ENCODE peak calls at places on chromosomes 12 and 14, in six cellular contexts. One of them, this sample, is unnamed.

GRCh38 chr12:33547084-33547483 is 107.5 kb upstream of the SYT10 start:
- DNase-seq in fibroblast of mammary gland: no peak
- DNase-seq in kidney epithelial cell: no peak
- DNase-seq in MM.1S: no peak
- DNase-seq in A549: no peak
- DNase-seq in AG10803: no peak
- DNase-seq in this sample: no peak

GRCh38 chr14:70660967-70661871 is 19.5 kb downstream of the TTC9 start:
- DNase-seq in AG10803: no peak
- DNase-seq in kidney epithelial cell: no peak
- DNase-seq in fibroblast of mammary gland: no peak
- DNase-seq in A549: no peak
- DNase-seq in MM.1S: no peak
- DNase-seq in this sample: no peak

GRCh38 chr12:76471579-76471978 is 88.0 kb downstream of the OSBPL8 start:
- DNase-seq in A549: no peak
- DNase-seq in kidney epithelial cell: no peak
- DNase-seq in fibroblast of mammary gland: no peak
- DNase-seq in AG10803: no peak
- DNase-seq in MM.1S: no peak
- DNase-seq in this sample: no peak

GRCh38 chr12:94220804-94221203 is 72.4 kb downstream of the PLXNC1 start:
- DNase-seq in A549: no peak
- DNase-seq in kidney epithelial cell: no peak
- DNase-seq in AG10803: no peak
- DNase-seq in fibroblast of mammary gland: no peak
- DNase-seq in MM.1S: no peak
- DNase-seq in this sample: no peak

GRCh38 chr14:90060965-90061848 is 587 bp upstream of the KCNK13 start:
- DNase-seq in fibroblast of mammary gland: no peak
- DNase-seq in MM.1S: no peak
- DNase-seq in A549: no peak
- DNase-seq in AG10803: no peak
- DNase-seq in kidney epithelial cell: no peak
- DNase-seq in this sample: no peak

GRCh38 chr12:116599285-116600122 is 40.3 kb downstream of the MAP1LC3B2 start:
- DNase-seq in fibroblast of mammary gland: peak; percentile 89
- DNase-seq in MM.1S: peak; percentile 34
- DNase-seq in kidney epithelial cell: no peak
- DNase-seq in AG10803: peak; percentile 72
- DNase-seq in A549: peak; percentile 79
- DNase-seq in this sample: peak; percentile 68

GRCh38 chr14:59254911-59255545 is 66.6 kb downstream of the DAAM1 start:
- DNase-seq in A549: no peak
- DNase-seq in MM.1S: no peak
- DNase-seq in AG10803: peak; percentile 80
- DNase-seq in kidney epithelial cell: no peak
- DNase-seq in fibroblast of mammary gland: peak; percentile 50
- DNase-seq in this sample: no peak

GRCh38 chr14:31232081-31232480 is 24.5 kb upstream of the HECTD1 start:
- DNase-seq in A549: no peak
- DNase-seq in fibroblast of mammary gland: no peak
- DNase-seq in MM.1S: no peak
- DNase-seq in AG10803: no peak
- DNase-seq in kidney epithelial cell: no peak
- DNase-seq in this sample: no peak

GRCh38 chr14:22407033-22407432 is 182.0 kb downstream of the DAD1 start:
- DNase-seq in fibroblast of mammary gland: no peak
- DNase-seq in A549: no peak
- DNase-seq in MM.1S: no peak
- DNase-seq in AG10803: no peak
- DNase-seq in kidney epithelial cell: no peak
- DNase-seq in this sample: no peak

GRCh38 chr14:24052656-24053547 is 1.1 kb downstream of the CARMIL3 start:
- DNase-seq in MM.1S: no peak
- DNase-seq in A549: no peak
- DNase-seq in kidney epithelial cell: no peak
- DNase-seq in fibroblast of mammary gland: peak; percentile 7
- DNase-seq in AG10803: no peak
- DNase-seq in this sample: no peak

GRCh38 chr14:99786423-99787051 is 6.7 kb upstream of the EML1 start:
- DNase-seq in AG10803: no peak
- DNase-seq in MM.1S: no peak
- DNase-seq in A549: no peak
- DNase-seq in fibroblast of mammary gland: no peak
- DNase-seq in kidney epithelial cell: no peak
- DNase-seq in this sample: no peak

GRCh38 chr14:32940711-32941667 is 2.3 kb downstream of the NPAS3 start:
- DNase-seq in MM.1S: no peak
- DNase-seq in AG10803: no peak
- DNase-seq in A549: no peak
- DNase-seq in kidney epithelial cell: no peak
- DNase-seq in fibroblast of mammary gland: no peak
- DNase-seq in this sample: no peak

GRCh38 chr14:55430024-55430690 is 10.3 kb downstream of the TBPL2 start:
- DNase-seq in MM.1S: peak; percentile 91
- DNase-seq in kidney epithelial cell: peak; percentile 45
- DNase-seq in fibroblast of mammary gland: peak; percentile 87
- DNase-seq in AG10803: peak; percentile 82
- DNase-seq in A549: peak; percentile 79
- DNase-seq in this sample: no peak

GRCh38 chr14:32744811-32745445 is 193.8 kb upstream of the NPAS3 start:
- DNase-seq in A549: no peak
- DNase-seq in kidney epithelial cell: no peak
- DNase-seq in MM.1S: no peak
- DNase-seq in AG10803: no peak
- DNase-seq in fibroblast of mammary gland: no peak
- DNase-seq in this sample: no peak

GRCh38 chr12:114693532-114693931 is 9.6 kb upstream of the TBX3 start:
- DNase-seq in MM.1S: no peak
- DNase-seq in A549: no peak
- DNase-seq in fibroblast of mammary gland: no peak
- DNase-seq in AG10803: no peak
- DNase-seq in kidney epithelial cell: no peak
- DNase-seq in this sample: no peak

GRCh38 chr14:80698974-80699373 is 242.6 kb downstream of the CEP128 start:
- DNase-seq in MM.1S: no peak
- DNase-seq in AG10803: no peak
- DNase-seq in kidney epithelial cell: no peak
- DNase-seq in A549: no peak
- DNase-seq in fibroblast of mammary gland: no peak
- DNase-seq in this sample: no peak

GRCh38 chr12:103851127-103851526 is 10.1 kb upstream of the NT5DC3 start:
- DNase-seq in fibroblast of mammary gland: no peak
- DNase-seq in A549: no peak
- DNase-seq in MM.1S: no peak
- DNase-seq in kidney epithelial cell: no peak
- DNase-seq in AG10803: no peak
- DNase-seq in this sample: no peak

GRCh38 chr12:108560321-108560721 is 652 bp downstream of the SART3 start:
- DNase-seq in MM.1S: no peak
- DNase-seq in AG10803: peak; percentile 82
- DNase-seq in kidney epithelial cell: no peak
- DNase-seq in A549: no peak
- DNase-seq in fibroblast of mammary gland: peak; percentile 66
- DNase-seq in this sample: no peak

GRCh38 chr12:124762791-124763593 is 100.7 kb downstream of the SCARB1 start:
- DNase-seq in fibroblast of mammary gland: no peak
- DNase-seq in kidney epithelial cell: no peak
- DNase-seq in A549: no peak
- DNase-seq in AG10803: peak; percentile 39
- DNase-seq in MM.1S: no peak
- DNase-seq in this sample: no peak

GRCh38 chr12:87253157-87253556 is 776.0 kb downstream of the C12orf50 start:
- DNase-seq in fibroblast of mammary gland: peak; percentile 11
- DNase-seq in A549: peak; percentile 18
- DNase-seq in AG10803: no peak
- DNase-seq in kidney epithelial cell: no peak
- DNase-seq in MM.1S: peak; percentile 22
- DNase-seq in this sample: no peak

DNA sequence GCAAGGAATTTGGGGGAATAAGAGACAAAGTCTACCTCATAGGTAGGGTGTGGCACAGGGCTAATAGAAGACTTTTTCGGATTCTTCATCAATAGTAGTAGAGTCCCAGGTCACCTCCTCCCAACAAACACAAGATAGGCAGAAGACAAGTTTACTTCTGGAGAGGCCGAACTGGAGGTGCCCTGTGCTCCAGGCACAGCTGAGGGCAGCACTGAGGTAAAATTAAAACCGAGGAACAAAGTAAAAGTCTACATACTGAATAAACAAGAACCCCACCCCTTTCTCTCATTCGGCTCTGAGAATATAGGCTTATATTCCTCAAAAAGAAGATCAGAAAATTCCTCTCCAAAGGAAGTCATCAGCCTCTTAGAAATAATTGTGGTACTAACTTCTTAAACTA is 161.6 kb downstream of the SEC23A start:
- DNase-seq in kidney epithelial cell: no peak
- DNase-seq in A549: peak; percentile 7
- DNase-seq in fibroblast of mammary gland: no peak
- DNase-seq in MM.1S: no peak
- DNase-seq in AG10803: no peak
- DNase-seq in this sample: no peak
- TF ChIP-seq CTCF in kidney epithelial cell: no peak
- TF ChIP-seq CTCF in A549: no peak
- TF ChIP-seq CTCF in fibroblast of mammary gland: no peak
- TF ChIP-seq CTCF in MM.1S: no peak
- TF ChIP-seq CTCF in AG10803: peak; percentile 5
- TF ChIP-seq CTCF in this sample: no peak

GRCh38 chr12:19574606-19575005 is 135.3 kb downstream of the AEBP2 start:
- DNase-seq in kidney epithelial cell: no peak
- DNase-seq in AG10803: no peak
- DNase-seq in fibroblast of mammary gland: no peak
- DNase-seq in A549: peak; percentile 27
- DNase-seq in MM.1S: no peak
- DNase-seq in this sample: no peak
- TF ChIP-seq CTCF in kidney epithelial cell: no peak
- TF ChIP-seq CTCF in AG10803: peak; percentile 8
- TF ChIP-seq CTCF in fibroblast of mammary gland: peak; percentile 9
- TF ChIP-seq CTCF in A549: no peak
- TF ChIP-seq CTCF in MM.1S: no peak
- TF ChIP-seq CTCF in this sample: no peak

DNA sequence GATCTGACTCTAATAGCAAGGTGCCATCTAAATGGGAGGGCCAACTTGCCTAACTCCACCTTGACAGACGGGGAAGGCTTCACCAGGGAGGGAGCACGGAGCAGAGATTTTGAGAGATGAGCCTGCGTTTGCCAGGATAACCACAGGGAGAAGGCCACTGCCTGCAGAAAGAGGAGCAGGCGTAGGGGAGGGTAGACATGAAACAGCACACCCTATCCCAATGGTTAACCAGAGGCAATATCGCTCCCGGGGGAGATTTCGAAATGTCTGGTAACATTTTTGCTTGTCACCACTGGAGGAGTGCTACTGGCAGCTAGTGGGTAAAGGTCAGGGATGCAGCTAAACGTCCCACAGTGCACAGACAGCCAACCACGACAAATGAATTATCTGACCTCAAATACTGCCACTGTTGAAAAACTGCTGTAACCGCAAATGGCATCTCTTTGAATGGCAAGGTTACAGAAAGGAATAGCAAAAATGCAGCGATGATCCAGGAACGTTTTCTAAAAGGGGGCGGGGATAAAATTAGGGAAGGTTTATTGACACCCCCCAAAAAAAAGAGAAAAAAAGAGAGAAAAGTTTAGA is 126.0 kb upstream of the ATF7IP start:
- DNase-seq in MM.1S: peak; percentile 74
- DNase-seq in fibroblast of mammary gland: peak; percentile 60
- DNase-seq in A549: peak; percentile 47
- DNase-seq in kidney epithelial cell: no peak
- DNase-seq in AG10803: peak; percentile 71
- DNase-seq in this sample: no peak
- TF ChIP-seq CTCF in MM.1S: peak; percentile 43
- TF ChIP-seq CTCF in fibroblast of mammary gland: peak; percentile 2
- TF ChIP-seq CTCF in A549: no peak
- TF ChIP-seq CTCF in kidney epithelial cell: no peak
- TF ChIP-seq CTCF in AG10803: peak; percentile 33
- TF ChIP-seq CTCF in this sample: no peak

DNA sequence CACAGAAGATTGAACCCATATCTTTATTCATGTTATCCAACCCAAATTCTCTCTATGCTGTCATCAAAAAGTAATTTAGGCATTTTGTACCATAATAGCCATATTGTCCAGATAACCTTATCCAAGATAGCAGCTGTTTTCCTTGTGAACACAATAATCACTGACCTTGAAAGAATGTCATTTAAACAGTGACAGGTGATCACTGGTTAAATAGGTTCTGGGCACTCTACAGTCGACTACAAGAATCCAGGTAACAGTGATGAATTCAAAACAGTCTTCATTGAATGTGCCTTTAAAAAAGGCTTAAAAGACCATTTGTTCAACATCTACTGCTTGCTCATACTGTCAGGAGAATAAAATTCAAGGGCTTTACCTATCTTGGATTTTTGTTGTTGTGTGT is 4.6 kb upstream of the SPX start:
- DNase-seq in AG10803: no peak
- DNase-seq in A549: no peak
- DNase-seq in MM.1S: no peak
- DNase-seq in fibroblast of mammary gland: no peak
- DNase-seq in kidney epithelial cell: no peak
- DNase-seq in this sample: no peak
- TF ChIP-seq CTCF in AG10803: no peak
- TF ChIP-seq CTCF in A549: no peak
- TF ChIP-seq CTCF in MM.1S: no peak
- TF ChIP-seq CTCF in fibroblast of mammary gland: no peak
- TF ChIP-seq CTCF in kidney epithelial cell: no peak
- TF ChIP-seq CTCF in this sample: no peak

DNA sequence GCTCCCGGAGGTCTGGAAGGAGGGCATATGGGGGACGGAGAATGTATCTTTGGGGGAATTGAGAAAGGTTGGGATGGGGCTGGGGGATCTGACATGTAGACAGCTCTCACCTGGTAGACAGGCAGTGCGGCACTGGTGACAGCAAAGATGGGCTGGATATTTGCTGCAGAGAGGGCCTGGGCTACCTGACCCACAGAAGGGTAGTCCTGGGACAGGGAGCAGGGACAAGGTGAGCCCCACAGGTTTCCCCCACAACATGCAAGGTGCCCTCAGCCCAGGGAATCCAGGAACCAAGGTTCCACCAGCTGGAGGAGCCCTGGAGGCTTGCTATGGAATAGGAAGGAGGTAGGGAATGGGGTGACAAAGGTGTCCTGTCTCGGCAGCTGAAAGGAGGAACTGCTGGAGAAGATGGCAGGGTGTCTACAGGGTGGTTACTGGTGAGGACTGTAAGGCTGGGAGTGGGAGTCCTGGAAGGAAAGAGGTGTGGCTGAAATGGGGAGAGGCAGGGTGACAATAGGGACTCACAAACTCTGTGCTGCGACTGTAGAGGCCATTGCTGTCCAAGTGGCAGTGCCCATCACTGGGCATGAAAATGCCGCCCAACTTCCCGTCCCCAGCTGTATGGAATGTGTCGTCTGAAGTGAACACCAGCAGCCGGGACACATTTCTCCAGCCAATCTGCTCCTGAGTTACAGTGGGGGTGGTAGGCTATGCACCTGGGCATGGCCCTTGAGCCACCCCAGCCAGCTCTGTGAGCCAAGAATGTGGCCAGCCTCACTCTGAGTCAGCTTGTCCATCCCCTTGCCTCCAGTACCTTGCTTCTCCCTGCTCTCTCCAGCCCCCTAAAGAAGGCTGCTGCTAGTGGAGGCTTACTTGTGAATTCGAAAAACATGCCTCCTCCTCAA is 11.3 kb downstream of the ITGB7 start:
- DNase-seq in A549: no peak
- DNase-seq in kidney epithelial cell: no peak
- DNase-seq in AG10803: no peak
- DNase-seq in MM.1S: no peak
- DNase-seq in fibroblast of mammary gland: peak; percentile 10
- DNase-seq in this sample: no peak
- TF ChIP-seq CTCF in A549: no peak
- TF ChIP-seq CTCF in kidney epithelial cell: no peak
- TF ChIP-seq CTCF in AG10803: no peak
- TF ChIP-seq CTCF in MM.1S: no peak
- TF ChIP-seq CTCF in fibroblast of mammary gland: no peak
- TF ChIP-seq CTCF in this sample: no peak